ENCODE peak calls at places on chromosomes 4 and X, in nine cellular contexts. I, D, L, Z, H, Q, M, U and Y are unnamed samples.
A peak's percentile ranks its signal among the peaks of the same experiment; 100 is the strongest.

GRCh38 chr4:152065545-152065944 is 304.7 kb upstream of the GATB start:
- DNase-seq in U (no peak), Z (no peak), D (no peak), I (no peak), M (no peak), H (no peak), Q (no peak), L (no peak), Y (no peak)

GRCh38 chr4:129623233-129623632 is 527.3 kb downstream of the C4orf33 start:
- DNase-seq in D (no peak), Z (no peak), M (no peak), Q (no peak), H (no peak), U (no peak), I (no peak), L (no peak), Y (no peak)

GRCh38 chrX:68084765-68085164 is 348.5 kb downstream of the OPHN1 start:
- DNase-seq in I (no peak), H (no peak), U (peak; percentile 84), Z (no peak), D (no peak), Q (no peak), L (no peak), M (no peak), Y (no peak)

GRCh38 chrX:71301195-71301924 is at the start of gene ITGB1BP2:
- DNase-seq in L (no peak), I (no peak), D (no peak), Z (no peak), H (no peak), Q (peak; percentile 0), M (peak; percentile 31), U (no peak), Y (peak; percentile 23)

GRCh38 chrX:97132654-97133415 is 249.1 kb downstream of the RPA4 start:
- DNase-seq in M (no peak), Q (no peak), L (no peak), I (peak; percentile 18), U (no peak), D (no peak), H (peak; percentile 9), Z (no peak), Y (no peak)

GRCh38 chr4:24657768-24658617 is 73.6 kb upstream of the DHX15 start:
- DNase-seq in L (peak; percentile 26), Z (no peak), M (peak; percentile 23), D (peak; percentile 71), Q (peak; percentile 38), U (peak; percentile 68), H (peak; percentile 42), I (peak; percentile 31), Y (no peak)

GRCh38 chr4:68906238-68907137 is 45.1 kb downstream of the UGT2A3 start:
- DNase-seq in D (no peak), I (no peak), Z (no peak), U (no peak), M (no peak), Q (no peak), H (no peak), L (no peak), Y (no peak)

GRCh38 chr4:38170380-38170779 is 210.2 kb downstream of the PTTG2 start:
- DNase-seq in H (no peak), L (no peak), Q (no peak), Z (no peak), I (no peak), D (no peak), U (peak; percentile 48), M (no peak), Y (no peak)

GRCh38 chr4:74671074-74671698 is 123.1 kb downstream of the BTC start:
- DNase-seq in U (peak; percentile 55), H (peak; percentile 10), M (no peak), I (no peak), Z (peak; percentile 2), Q (no peak), D (no peak), L (peak; percentile 55), Y (no peak)

GRCh38 chr4:24219171-24219570 is 329.3 kb upstream of the PPARGC1A start:
- DNase-seq in U (no peak), I (no peak), Q (no peak), H (no peak), D (no peak), L (no peak), Z (no peak), M (no peak), Y (no peak)

GRCh38 chr4:95212692-95213091 is 336.1 kb downstream of the UNC5C start:
- DNase-seq in Q (no peak), M (no peak), H (no peak), Z (no peak), D (no peak), L (no peak), I (no peak), U (no peak), Y (no peak)

GRCh38 chrX:120316587-120317283 is 5.5 kb upstream of the TMEM255A start:
- DNase-seq in U (no peak), Q (no peak), I (no peak), D (no peak), H (no peak), M (no peak), L (no peak), Z (no peak), Y (no peak)

GRCh38 chrX:39150621-39151020 is 349.4 kb downstream of the MID1IP1 start:
- DNase-seq in M (no peak), L (no peak), D (no peak), Z (no peak), Q (no peak), U (no peak), H (no peak), I (no peak), Y (no peak)

GRCh38 chrX:140949231-140949630 is 53.2 kb upstream of the SPANXB1 start:
- DNase-seq in Z (no peak), U (no peak), L (no peak), Q (no peak), H (no peak), D (no peak), M (no peak), I (no peak), Y (no peak)